ENCODE peak calls at places on chromosomes 6 and 20, in ten cellular contexts. S is small intestine; G is aorta; E is effector memory CD4-positive, alpha-beta T cell; T is right lobe of liver; D is CD8-positive, alpha-beta memory T cell; P is GM23338; Q is hepatocyte; N is tibial artery; U is PC-9. K is an unnamed sample. For H3K27me3 and H3K4me1, the result is how much of the 10 kb centered on the place peaks cover.

GRCh38 chr20:25257756-25258462 is 10.0 kb downstream of the PYGB start:
- DNase-seq in U (no peak), N (no peak), D (no peak), P (no peak), G (no peak), E (no peak), T (no peak), S (peak), Q (no peak), K (no peak)

GRCh38 chr6:105619971-105620741 is 217.3 kb upstream of the PREP start:
- DNase-seq in S (no peak), P (no peak), Q (no peak), N (no peak), E (no peak), G (no peak), D (no peak), T (no peak), U (no peak), K (no peak)

GRCh38 chr20:59634435-59635005 is 30.2 kb downstream of the PHACTR3 start:
- DNase-seq in U (no peak), E (no peak), T (no peak), D (no peak), Q (no peak), P (no peak), S (no peak), G (peak), N (no peak), K (no peak)

GRCh38 chr20:46724343-46724959 is 15.0 kb downstream of the SLC2A10 start:
- DNase-seq in P (no peak), G (no peak), Q (no peak), S (no peak), T (no peak), E (no peak), U (no peak), D (no peak), N (no peak), K (no peak)

GRCh38 chr6:147088861-147089260 is 115.4 kb upstream of the STXBP5 start:
- DNase-seq in S (no peak), U (no peak), P (no peak), T (no peak), Q (no peak), D (no peak), N (no peak), G (no peak), E (no peak), K (no peak)

GRCh38 chr6:111761783-111762312 is 111.4 kb downstream of the FYN start:
- DNase-seq in U (peak), T (no peak), P (no peak), D (peak), G (no peak), Q (peak), N (no peak), S (no peak), E (no peak), K (no peak)

GRCh38 chr20:59013959-59014608 is 5.1 kb upstream of the TUBB1 start:
- DNase-seq in T (no peak), Q (no peak), E (no peak), G (peak), N (no peak), D (no peak), S (no peak), U (no peak), P (no peak), K (no peak)

GRCh38 chr6:122869437-122870024 is 80.5 kb downstream of the SMPDL3A start:
- DNase-seq in Q (peak), T (peak), D (no peak), N (no peak), S (peak), E (no peak), G (no peak), P (peak), U (peak), K (no peak)

GRCh38 chr6:163647624-163648023 is 233.1 kb downstream of the QKI start:
- DNase-seq in U (no peak), T (no peak), S (no peak), D (no peak), N (peak), P (no peak), Q (no peak), E (no peak), G (no peak), K (no peak)

GRCh38 chr6:96923400-96923799 is 1.1 kb upstream of the KLHL32 start:
- DNase-seq in U (no peak), Q (no peak), T (no peak), N (no peak), P (no peak), G (no peak), D (no peak), E (no peak), S (no peak), K (no peak)

GRCh38 chr20:58721951-58722371 is 29.4 kb downstream of the NPEPL1 start:
- DNase-seq in D (no peak), S (no peak), P (no peak), N (peak), U (no peak), G (peak), T (peak), E (no peak), Q (no peak), K (peak)

GRCh38 chr6:152248987-152249386 is 388.2 kb downstream of the SYNE1 start:
- DNase-seq in S (no peak), N (no peak), P (peak), T (no peak), E (no peak), U (no peak), D (no peak), G (no peak), Q (no peak), K (no peak)

GRCh38 chr6:31525932-31526591 is 2.7 kb upstream of the MCCD1 start:
- DNase-seq in Q (no peak), P (no peak), D (no peak), U (no peak), T (no peak), N (no peak), E (no peak), S (peak), G (no peak), K (no peak)

GRCh38 chr20:20888273-20888656 is 175.8 kb upstream of the RALGAPA2 start:
- DNase-seq in D (no peak), Q (no peak), P (no peak), U (no peak), N (no peak), E (no peak), S (no peak), T (no peak), G (no peak), K (no peak)

GRCh38 chr6:106473807-106474206 is 113.3 kb downstream of the CRYBG1 start:
- DNase-seq in S (no peak), P (no peak), T (no peak), G (no peak), Q (no peak), E (no peak), N (no peak), D (no peak), U (peak), K (no peak)

GRCh38 chr20:663315-664090 is 10.5 kb upstream of the SRXN1 start:
- DNase-seq in T (no peak), N (no peak), E (no peak), Q (no peak), S (no peak), D (no peak), U (no peak), G (no peak), P (peak), K (no peak)

GRCh38 chr6:142842423-142843261 is 102.3 kb downstream of the HIVEP2 start:
- DNase-seq in G (no peak), E (peak), P (no peak), D (peak), S (no peak), U (peak), Q (no peak), T (no peak), N (no peak), K (no peak)

GRCh38 chr6:81614292-81614691 is 138.2 kb downstream of the TENT5A start:
- DNase-seq in U (no peak), G (no peak), S (peak), Q (peak), E (no peak), T (no peak), N (no peak), D (no peak), P (peak), K (no peak)

GRCh38 chr6:89797317-89797716 is 22.3 kb downstream of the MDN1 start:
- DNase-seq in T (no peak), P (no peak), U (no peak), D (no peak), N (no peak), G (no peak), Q (no peak), E (no peak), S (no peak), K (no peak)

GRCh38 chr6:143396497-143397228 is 53.8 kb downstream of the ADAT2 start:
- DNase-seq in E (no peak), T (peak), Q (peak), N (no peak), P (no peak), S (no peak), U (no peak), G (no peak), D (no peak), K (no peak)

GRCh38 chr6:114580882-114581281 is 238.1 kb upstream of the HS3ST5 start:
- DNase-seq in S (no peak), D (no peak), P (no peak), E (no peak), Q (no peak), U (peak), N (no peak), G (peak), T (no peak), K (no peak)

GRCh38 chr6:16927205-16927604 is 165.9 kb upstream of the ATXN1 start:
- DNase-seq in T (no peak), E (no peak), U (no peak), Q (no peak), N (no peak), D (no peak), P (no peak), G (no peak), S (no peak), K (no peak)

GRCh38 chr6:8539446-8539845 is 104.1 kb upstream of the SLC35B3 start:
- DNase-seq in D (no peak), T (no peak), S (no peak), G (no peak), P (peak), U (no peak), E (no peak), Q (no peak), N (no peak), K (no peak)

GRCh38 chr6:78810146-78810545 is 57.2 kb upstream of the IRAK1BP1 start:
- DNase-seq in T (no peak), N (no peak), S (peak), Q (peak), G (no peak), U (no peak), E (no peak), D (no peak), P (peak), K (no peak)

GRCh38 chr20:48339147-48339985 is 488.4 kb downstream of the PREX1 start:
- DNase-seq in T (no peak), S (no peak), E (no peak), D (no peak), N (no peak), U (peak), P (no peak), G (no peak), Q (peak), K (no peak)

GRCh38 chr6:132082421-132082820 is 131.2 kb upstream of the CCN2 start:
- DNase-seq in D (no peak), T (no peak), U (no peak), E (no peak), P (no peak), G (no peak), S (no peak), N (no peak), Q (no peak), K (no peak)

GRCh38 chr6:157235600-157236039 is 87.7 kb downstream of the TMEM242 start:
- DNase-seq in E (no peak), T (peak), P (peak), G (peak), U (no peak), N (peak), Q (peak), S (peak), D (peak), K (no peak)

GRCh38 chr6:169965657-169966311 is 214.4 kb downstream of the ERMARD start:
- DNase-seq in Q (no peak), D (no peak), U (no peak), T (no peak), S (no peak), N (peak), P (no peak), E (no peak), G (peak), K (peak)

GRCh38 chr6:150410906-150411305 is 42.1 kb downstream of the IYD start:
- DNase-seq in G (no peak), N (no peak), T (no peak), U (no peak), P (no peak), Q (no peak), E (no peak), D (no peak), S (no peak), K (no peak)

GRCh38 chr20:14337400-14338171 is at the start of gene FLRT3:
- DNase-seq in D (no peak), P (peak), N (peak), U (peak), G (peak), Q (peak), E (no peak), T (peak), S (peak), K (peak)

GRCh38 chr6:110543106-110543505 is 66.7 kb upstream of the SLC22A16 start:
- DNase-seq in Q (no peak), P (no peak), G (no peak), E (no peak), S (no peak), T (no peak), U (peak), D (no peak), N (no peak), K (peak)

DNA sequence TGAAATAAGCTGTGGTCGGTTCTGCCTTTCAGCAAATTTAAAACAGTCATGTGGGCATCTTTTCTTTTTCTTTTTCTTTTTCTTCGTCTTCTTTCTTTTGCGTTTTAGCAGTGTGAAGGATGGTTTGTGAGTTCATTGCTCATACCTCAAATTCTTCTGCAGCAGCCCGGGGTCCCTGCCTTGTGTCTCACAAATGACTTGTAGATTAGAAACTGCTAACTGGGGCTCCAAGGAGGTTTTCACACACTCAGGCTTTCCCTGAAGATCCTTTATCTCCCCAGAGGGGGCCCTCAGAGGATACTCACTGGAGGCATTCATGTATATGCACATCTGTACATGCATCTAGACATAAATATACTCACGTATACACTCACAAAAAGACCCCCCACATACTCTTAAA is 1.7 kb downstream of the SMOC2 start:
- DNase-seq in N (no peak), D (no peak), S (no peak), Q (no peak), U (no peak), P (peak), E (no peak), T (no peak), G (no peak), K (no peak)
- H3K27me3 ChIP-seq in N (under half), D (under half), S (under half), Q (half or more), U (half or more), P (half or more), E (under half), T (under half), G (under half), K (under half)

DNA sequence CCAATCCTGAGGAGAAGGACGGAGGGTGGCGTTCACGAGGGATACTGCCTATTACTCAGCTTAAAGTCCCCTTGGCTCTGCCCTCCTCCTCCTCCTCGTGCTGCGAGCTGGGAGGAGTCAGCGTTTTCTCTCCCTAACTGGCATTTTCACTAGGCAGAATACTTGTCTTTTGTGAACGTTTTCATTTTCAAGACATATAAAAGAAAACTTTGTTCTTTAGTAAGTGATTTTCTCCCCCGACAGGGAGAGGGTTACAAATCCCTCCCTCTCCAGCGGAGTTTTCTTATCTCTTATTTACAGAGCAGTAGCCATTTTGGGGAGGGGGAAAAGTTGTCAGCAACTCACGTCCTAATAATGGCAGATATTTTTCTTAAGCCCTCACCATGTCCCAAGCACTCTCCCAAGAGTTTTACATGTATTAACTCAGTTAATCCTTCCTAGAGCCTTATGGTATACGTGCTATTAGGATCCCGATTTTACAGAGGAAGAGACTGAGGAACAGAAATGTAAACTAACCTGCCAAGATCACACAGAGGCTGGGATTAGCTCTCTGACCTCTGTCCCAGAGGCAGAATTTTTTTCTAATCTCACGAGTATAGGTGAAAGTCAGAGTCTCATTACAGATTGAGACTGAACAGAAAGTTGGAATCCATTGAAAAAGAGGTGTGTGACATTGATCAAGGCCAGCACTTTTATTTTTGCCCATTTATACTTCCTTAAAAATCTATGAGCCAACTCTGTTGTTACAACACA is 30.0 kb upstream of the ZNF217 start:
- DNase-seq in S (peak), N (peak), G (peak), U (peak), E (no peak), D (no peak), P (peak), T (peak), Q (peak), K (peak)
- H3K4me3 ChIP-seq in S (no peak), N (peak), G (peak), U (peak), E (peak), D (peak), P (peak), T (peak), Q (peak), K (peak)

GRCh38 chr6:154494592-154494991 is 15.9 kb downstream of the CNKSR3 start:
- DNase-seq in Q (no peak), S (no peak), P (no peak), T (no peak), N (no peak), U (no peak), D (no peak), G (no peak), E (no peak), K (no peak)

GRCh38 chr6:154488276-154488627 is 22.2 kb downstream of the CNKSR3 start:
- DNase-seq in U (no peak), S (no peak), Q (no peak), P (no peak), N (no peak), E (no peak), G (no peak), D (no peak), T (no peak), K (no peak)

GRCh38 chr6:154487367-154488275 is 22.9 kb downstream of the CNKSR3 start:
- DNase-seq in P (no peak), D (no peak), Q (no peak), E (no peak), N (no peak), G (no peak), U (no peak), T (no peak), S (no peak), K (no peak)

GRCh38 chr6:154488802-154489437 is 21.6 kb downstream of the CNKSR3 start:
- DNase-seq in P (no peak), D (no peak), E (no peak), G (no peak), Q (no peak), S (no peak), U (no peak), T (no peak), N (no peak), K (no peak)

DNA sequence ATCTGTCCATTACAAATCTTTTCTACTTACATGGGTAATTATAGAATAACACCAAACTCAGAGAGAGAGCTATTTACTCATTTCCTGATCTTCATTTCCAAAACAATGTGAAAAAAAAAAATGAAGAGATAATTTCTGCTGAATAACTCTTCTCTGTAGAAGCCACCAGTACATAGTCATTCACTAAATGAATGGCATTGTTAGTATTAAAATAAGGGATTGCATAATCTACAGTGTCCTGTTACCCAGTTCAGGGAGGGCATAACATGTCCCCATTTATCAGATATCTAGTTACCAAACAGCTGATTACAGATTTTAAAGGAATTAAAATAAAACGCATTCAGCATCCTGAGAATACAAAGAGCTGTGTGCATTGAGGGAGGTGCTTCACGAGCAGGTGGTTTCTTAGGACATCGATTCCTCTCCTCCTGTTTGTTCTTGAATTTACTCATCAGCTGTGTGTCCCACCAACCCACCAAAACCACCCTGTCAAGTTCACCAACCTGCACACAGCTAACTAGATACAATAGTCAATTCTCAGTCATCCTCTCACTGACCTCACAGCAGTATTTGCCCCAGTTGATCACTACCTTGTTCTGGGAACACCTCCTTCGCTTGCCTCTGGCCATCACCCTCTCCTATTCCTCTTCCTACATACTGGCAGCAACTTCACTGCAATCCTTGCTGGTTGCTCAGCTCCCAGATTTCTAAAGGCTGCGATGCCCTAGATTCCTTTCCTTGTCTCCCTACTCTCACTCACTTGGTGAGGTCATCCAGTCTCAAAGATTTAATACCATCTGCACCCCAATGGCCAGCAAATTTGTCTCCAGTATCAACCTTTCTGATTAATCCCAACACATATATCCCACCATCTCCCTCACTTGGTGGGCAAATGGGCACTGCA is 18.7 kb downstream of the CNKSR3 start:
- DNase-seq in P (no peak), N (no peak), U (no peak), T (no peak), Q (no peak), E (no peak), D (no peak), S (no peak), G (no peak), K (no peak)
- H3K4me1 ChIP-seq in P (under half), N (half or more), U (under half), T (half or more), Q (under half), E (under half), D (under half), S (under half), G (under half), K (under half)

GRCh38 chr6:27288136-27289044 is 23.7 kb downstream of the POM121L2 start:
- DNase-seq in T (no peak), N (no peak), U (no peak), E (no peak), D (no peak), Q (no peak), S (no peak), G (no peak), P (peak), K (no peak)

GRCh38 chr6:27290065-27290849 is 21.8 kb downstream of the POM121L2 start:
- DNase-seq in S (no peak), T (no peak), G (no peak), N (no peak), P (peak), E (no peak), U (peak), D (no peak), Q (peak), K (no peak)

GRCh38 chr6:27287751-27288135 is 24.3 kb downstream of the POM121L2 start:
- DNase-seq in P (no peak), Q (no peak), U (no peak), D (no peak), S (no peak), E (no peak), G (no peak), T (no peak), N (no peak), K (no peak)

GRCh38 chr6:27281569-27281968 is 30.5 kb downstream of the POM121L2 start:
- DNase-seq in T (no peak), N (no peak), E (no peak), Q (no peak), D (no peak), S (no peak), P (no peak), U (no peak), G (no peak), K (no peak)

DNA sequence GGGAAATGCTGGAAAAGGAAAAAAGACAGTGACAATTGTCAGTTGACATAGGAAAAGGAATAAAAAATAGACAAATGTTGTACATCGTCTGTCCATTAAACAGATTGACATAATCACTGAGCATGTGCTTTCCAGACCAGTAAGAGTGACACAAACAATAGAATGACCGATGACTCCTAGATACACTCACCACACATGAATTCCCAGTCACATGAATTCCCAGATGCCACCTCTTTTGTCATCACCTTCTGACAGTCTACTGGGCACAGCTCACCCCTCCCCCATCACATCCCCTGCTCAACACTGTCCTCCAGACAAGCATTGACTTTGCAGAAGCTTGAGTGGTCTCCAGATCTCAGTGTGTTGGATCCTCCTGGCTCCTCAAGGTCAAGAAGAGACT is 25.9 kb downstream of the POM121L2 start:
- DNase-seq in Q (no peak), S (no peak), N (no peak), U (no peak), E (no peak), G (no peak), D (no peak), T (no peak), P (no peak), K (no peak)
- H3K27me3 ChIP-seq in Q (under half), S (under half), N (half or more), U (under half), E (half or more), G (under half), D (half or more), T (under half), P (half or more), K (half or more)